ENCODE peak calls at places on chromosomes 7 and 10, in five cellular contexts. X is GM12878, K is A549, T is H1, G is K562. A is an unnamed sample.

GRCh38 chr7:116252249-116252648 is 41.9 kb downstream of the TES start:
- DNase-seq in X (no peak), T (no peak), K (no peak), G (no peak), A (no peak)

GRCh38 chr10:60942604-60943269 is 1.2 kb downstream of the RHOBTB1 start:
- DNase-seq in X (no peak), K (peak; percentile 54), T (no peak), G (peak; percentile 23), A (no peak)

GRCh38 chr7:16693601-16694318 is 47.8 kb downstream of the BZW2 start:
- DNase-seq in G (no peak), K (no peak), T (no peak), X (no peak), A (no peak)

GRCh38 chr7:105014725-105015630 is 973 bp downstream of the KMT2E start:
- DNase-seq in T (peak; percentile 55), X (no peak), K (peak; percentile 35), G (peak; percentile 45), A (peak; percentile 20)

GRCh38 chr10:119416855-119417254 is 125.7 kb downstream of the RGS10 start:
- DNase-seq in T (peak; percentile 82), X (peak; percentile 15), K (peak; percentile 62), G (peak; percentile 65), A (peak; percentile 46)

GRCh38 chr10:20891338-20891714 is 5.8 kb downstream of the NEBL start:
- DNase-seq in K (no peak), T (no peak), G (no peak), X (no peak), A (no peak)

GRCh38 chr10:9792181-9792580 is 1225.5 kb upstream of the CELF2 start:
- DNase-seq in G (no peak), T (no peak), X (no peak), K (no peak), A (no peak)

GRCh38 chr10:7408494-7409044 is 2.3 kb downstream of the SFMBT2 start:
- DNase-seq in K (peak; percentile 68), T (peak; percentile 76), X (no peak), G (peak; percentile 76), A (no peak)

GRCh38 chr10:31758495-31758894 is 170.1 kb downstream of the ARHGAP12 start:
- DNase-seq in X (no peak), K (no peak), G (no peak), T (no peak), A (no peak)

GRCh38 chr10:133544506-133544905 is 17.3 kb downstream of the CYP2E1 start:
- DNase-seq in X (no peak), G (no peak), K (no peak), T (no peak), A (no peak)

GRCh38 chr7:39507866-39508551 is 58.2 kb upstream of the YAE1 start:
- DNase-seq in K (no peak), G (no peak), T (no peak), X (no peak), A (no peak)

GRCh38 chr10:127934383-127934782 is 27.5 kb downstream of the PTPRE start:
- DNase-seq in K (no peak), G (no peak), T (no peak), X (no peak), A (no peak)

GRCh38 chr10:112094984-112095383 is 88.6 kb downstream of the GPAM start:
- DNase-seq in X (no peak), G (no peak), T (no peak), K (no peak), A (no peak)

GRCh38 chr7:55130079-55130476 is 111.3 kb downstream of the EGFR start:
- DNase-seq in T (no peak), K (peak; percentile 36), X (no peak), G (no peak), A (no peak)

GRCh38 chr7:139494835-139495568 is 11.5 kb upstream of the KLRG2 start:
- DNase-seq in X (peak; percentile 47), G (no peak), K (no peak), T (no peak), A (no peak)

GRCh38 chr10:124802313-124802675 is 675 bp downstream of the ABRAXAS2 start:
- DNase-seq in K (peak; percentile 6), G (no peak), T (no peak), X (no peak), A (no peak)
- TF ChIP-seq CHD2 in K (no peak), G (no peak), T (no peak), X (no peak), A (no peak)

GRCh38 chr7:128735433-128735832 is 3.7 kb upstream of the CALU start:
- DNase-seq in K (no peak), G (no peak), X (no peak), T (no peak), A (no peak)
- TF ChIP-seq HDAC2 in K (no peak), G (no peak), X (no peak), T (no peak), A (no peak)

GRCh38 chr7:856444-857095 is 19.8 kb upstream of the GET4 start:
- DNase-seq in T (no peak), X (no peak), K (no peak), G (no peak), A (no peak)
- TF ChIP-seq CHD2 in T (no peak), X (no peak), K (no peak), G (no peak), A (no peak)

GRCh38 chr7:74623135-74623534 is 34.4 kb upstream of the GTF2I start:
- DNase-seq in G (no peak), T (no peak), K (no peak), X (no peak), A (no peak)

GRCh38 chr7:74615933-74616780 is 41.4 kb upstream of the GTF2I start:
- DNase-seq in X (no peak), K (no peak), T (no peak), G (no peak), A (no peak)

GRCh38 chr7:74622228-74622749 is 35.2 kb upstream of the GTF2I start:
- DNase-seq in T (no peak), K (no peak), G (no peak), X (no peak), A (no peak)

GRCh38 chr7:74619235-74619860 is 38.2 kb upstream of the GTF2I start:
- DNase-seq in K (no peak), T (no peak), G (no peak), X (no peak), A (no peak)
- TF ChIP-seq HDAC2 in K (no peak), T (no peak), G (no peak), X (no peak), A (no peak)

DNA sequence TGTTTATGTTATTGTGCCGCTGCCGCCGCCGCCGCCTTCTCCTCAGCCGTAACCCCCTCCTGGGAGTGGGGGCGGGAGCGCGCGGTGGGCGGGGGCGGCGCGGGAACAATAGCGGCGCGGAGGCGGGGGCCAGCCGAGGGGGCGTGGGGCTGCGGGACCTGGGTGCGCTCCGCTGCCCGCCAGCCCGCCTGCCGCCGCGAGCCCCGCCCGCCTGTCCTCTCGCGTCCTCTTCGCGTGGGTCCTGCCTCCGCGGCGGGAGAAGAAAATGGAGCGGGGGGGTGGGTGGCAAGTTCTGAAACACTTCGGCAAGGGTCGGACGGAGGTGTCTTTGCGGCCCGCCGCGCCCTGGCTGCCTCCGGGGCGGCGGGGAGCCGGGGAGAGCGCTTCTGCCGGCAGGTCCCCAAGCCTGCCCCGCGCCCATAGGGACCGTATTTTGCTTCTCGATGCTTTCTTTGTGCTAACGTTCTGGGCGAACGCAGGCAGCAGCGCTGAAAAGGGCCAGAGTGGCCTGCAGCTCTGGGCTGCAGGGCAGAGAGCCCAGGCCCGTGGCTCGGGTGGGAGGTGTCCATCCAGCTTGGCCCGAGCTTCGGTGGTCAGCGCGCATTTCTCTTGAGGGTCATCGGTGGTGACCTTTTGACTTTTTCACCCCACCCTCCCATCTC is 524 bp downstream of the MAPK8 start:
- DNase-seq in X (no peak), G (peak; percentile 92), K (peak; percentile 42), T (peak; percentile 56), A (peak; percentile 21)
- TF ChIP-seq CHD2 in X (no peak), G (peak; percentile 22), K (no peak), T (no peak), A (no peak)